ENCODE peak calls at places on chromosome 17, in nine cellular contexts. Q is lung; V is thoracic aorta; J is transverse colon; C is cardiac muscle cell; P is ovary; G is neural progenitor cell; K is CD8-positive, alpha-beta memory T cell; B is body of pancreas. F is an unnamed sample.

GRCh38 chr17:38881600-38882191 is 11.8 kb downstream of the LASP1 start:
- DNase-seq in P (peak; percentile 85), B (peak; percentile 43), C (peak; percentile 97), K (no peak), G (peak; percentile 6), Q (peak; percentile 64), J (peak; percentile 60), V (no peak), F (peak; percentile 71)

GRCh38 chr17:39069114-39069756 is 82.2 kb downstream of the PLXDC1 start:
- DNase-seq in J (no peak), P (no peak), Q (no peak), G (peak; percentile 74), V (no peak), B (peak; percentile 27), C (peak; percentile 70), K (peak; percentile 56), F (no peak)

GRCh38 chr17:36697907-36698526 is 96.6 kb downstream of the MRM1 start:
- DNase-seq in Q (no peak), C (peak; percentile 29), G (peak; percentile 75), B (no peak), K (no peak), J (no peak), V (no peak), P (no peak), F (no peak)

GRCh38 chr17:51860934-51861561 is 297.5 kb downstream of the CA10 start:
- DNase-seq in J (peak; percentile 47), C (peak; percentile 9), Q (no peak), P (no peak), B (peak; percentile 49), G (peak; percentile 83), V (no peak), K (no peak), F (no peak)

GRCh38 chr17:43868236-43868994 is 21.4 kb downstream of the CD300LG start:
- DNase-seq in J (no peak), Q (no peak), K (no peak), G (no peak), C (no peak), V (no peak), B (no peak), P (no peak), F (no peak)

GRCh38 chr17:41811549-41812175 is at the start of gene P3H4:
- DNase-seq in B (peak; percentile 90), J (peak; percentile 87), K (peak; percentile 82), P (peak; percentile 82), C (peak; percentile 83), G (peak; percentile 90), Q (peak; percentile 66), V (no peak), F (peak; percentile 83)

GRCh38 chr17:66950325-66950724 is 14.2 kb upstream of the CACNG4 start:
- DNase-seq in P (no peak), C (no peak), J (no peak), B (no peak), K (no peak), V (no peak), G (no peak), Q (no peak), F (no peak)

GRCh38 chr17:67836205-67836987 is 11.1 kb downstream of the BPTF start:
- DNase-seq in P (no peak), V (no peak), C (peak; percentile 21), J (no peak), B (no peak), K (no peak), Q (peak; percentile 2), G (no peak), F (no peak)

GRCh38 chr17:2624292-2624731 is 30.9 kb downstream of the PAFAH1B1 start:
- DNase-seq in V (no peak), B (no peak), Q (no peak), J (no peak), K (no peak), P (no peak), G (no peak), C (no peak), F (no peak)

GRCh38 chr17:58224315-58224714 is 5.3 kb upstream of the MKS1 start:
- DNase-seq in J (no peak), G (no peak), C (peak; percentile 55), Q (no peak), P (no peak), V (no peak), K (no peak), B (no peak), F (no peak)

GRCh38 chr17:80424878-80425765 is 10.2 kb downstream of the ENDOV start:
- DNase-seq in V (no peak), Q (no peak), B (no peak), G (peak; percentile 37), C (no peak), K (no peak), J (no peak), P (peak; percentile 16), F (no peak)

GRCh38 chr17:78573955-78574354 is 3.2 kb downstream of the DNAH17 start:
- DNase-seq in C (no peak), B (no peak), P (no peak), K (no peak), G (no peak), Q (no peak), V (no peak), J (no peak), F (no peak)

GRCh38 chr17:49582789-49583188 is 7.1 kb downstream of the NXPH3 start:
- DNase-seq in C (no peak), G (no peak), K (no peak), J (no peak), B (no peak), Q (no peak), V (no peak), P (no peak), F (no peak)

GRCh38 chr17:57541049-57541448 is 204.1 kb downstream of the CCDC182 start:
- DNase-seq in P (no peak), B (no peak), Q (no peak), J (no peak), C (no peak), G (no peak), V (no peak), K (no peak), F (no peak)

GRCh38 chr17:42744283-42744805 is 496 bp downstream of the EZH1 start:
- DNase-seq in V (peak; percentile 28), Q (peak; percentile 79), P (no peak), B (peak; percentile 83), K (no peak), C (peak; percentile 42), G (no peak), J (peak; percentile 80), F (peak; percentile 83)

GRCh38 chr17:58643147-58643546 is 48.7 kb downstream of the TEX14 start:
- DNase-seq in Q (no peak), G (no peak), P (no peak), C (peak; percentile 69), J (no peak), K (no peak), V (no peak), B (no peak), F (no peak)

GRCh38 chr17:45147102-45147580 is 1.1 kb upstream of the HEXIM1 start:
- DNase-seq in K (no peak), Q (peak; percentile 51), G (peak; percentile 92), P (peak; percentile 75), V (no peak), C (peak; percentile 83), B (peak; percentile 67), J (no peak), F (peak; percentile 54)

GRCh38 chr17:15177343-15177742 is 87.8 kb downstream of the PMP22 start:
- DNase-seq in J (no peak), K (no peak), V (no peak), B (no peak), C (no peak), G (no peak), P (no peak), Q (no peak), F (no peak)

GRCh38 chr17:32010114-32010513 is 2.9 kb downstream of the LRRC37B start:
- DNase-seq in V (no peak), B (no peak), J (no peak), C (no peak), K (no peak), Q (no peak), G (no peak), P (no peak), F (no peak)

GRCh38 chr17:32007463-32008298 is 498 bp downstream of the LRRC37B start:
- DNase-seq in J (peak; percentile 28), B (peak; percentile 43), P (no peak), C (peak; percentile 29), V (no peak), K (peak; percentile 54), Q (no peak), G (peak; percentile 67), F (no peak)

GRCh38 chr17:32009262-32009542 is 2.0 kb downstream of the LRRC37B start:
- DNase-seq in P (no peak), V (no peak), C (no peak), G (no peak), B (no peak), J (no peak), Q (no peak), K (no peak), F (no peak)

DNA sequence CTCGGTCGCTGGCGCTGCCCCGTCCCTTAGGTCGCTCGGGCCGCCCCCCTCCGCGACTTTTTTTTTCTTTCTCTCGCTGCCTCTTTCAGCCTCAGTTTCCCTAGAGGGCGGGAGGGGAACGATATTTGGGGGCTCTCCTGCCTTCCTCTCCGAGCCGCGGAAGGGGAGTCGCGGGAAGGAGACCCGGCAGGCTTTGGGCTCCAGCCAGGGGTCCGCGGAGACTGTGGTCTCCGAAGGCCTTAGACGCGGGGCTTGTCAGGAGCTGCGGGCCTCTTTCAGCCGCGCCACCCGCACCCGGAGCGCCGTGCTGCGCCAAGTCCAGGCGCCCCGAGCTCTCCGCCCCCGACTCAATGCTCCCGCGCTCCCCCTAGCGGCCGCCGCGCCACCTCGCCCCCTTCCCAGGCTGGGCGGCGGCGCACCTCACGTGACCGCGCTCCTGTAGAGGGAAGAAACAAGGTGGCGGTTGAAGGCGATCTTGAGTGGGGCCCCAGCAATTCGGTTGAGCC is at the start of gene LRRC37B:
- DNase-seq in J (peak; percentile 92), K (peak; percentile 87), Q (peak; percentile 90), V (peak; percentile 51), C (peak; percentile 83), G (peak; percentile 91), B (peak; percentile 88), P (peak; percentile 93), F (peak; percentile 87)
- H3K4me1 ChIP-seq in J (peaks cover 20% of the 10 kb centered on the region), K (peaks cover 21% of the 10 kb centered on the region), Q (peaks cover 1% of the 10 kb centered on the region), V (peaks cover 21% of the 10 kb centered on the region), C (peaks cover 6% of the 10 kb centered on the region), G (peaks cover 9% of the 10 kb centered on the region), B (peaks cover 24% of the 10 kb centered on the region), P (peaks cover 2% of the 10 kb centered on the region), F (peaks cover 27% of the 10 kb centered on the region)

GRCh38 chr17:82946081-82946480 is 106.3 kb upstream of the ZNF750 start:
- DNase-seq in G (no peak), B (no peak), Q (no peak), V (no peak), C (no peak), K (no peak), P (no peak), J (no peak), F (no peak)
- H3K9me3 ChIP-seq in G (peaks cover 29% of the 10 kb centered on the region), B (no peaks in the 10 kb centered on the region), Q (peaks cover 14% of the 10 kb centered on the region), V (peaks cover 28% of the 10 kb centered on the region), C (no peaks in the 10 kb centered on the region), K (peaks cover 13% of the 10 kb centered on the region), P (peaks cover 2% of the 10 kb centered on the region), J (peaks cover 16% of the 10 kb centered on the region), F (peaks cover 15% of the 10 kb centered on the region)

GRCh38 chr17:76558210-76559095 is 18.6 kb downstream of the PRCD start:
- DNase-seq in Q (no peak), K (no peak), J (no peak), P (no peak), G (peak; percentile 43), V (no peak), B (no peak), C (peak; percentile 42), F (no peak)
- H3K4me1 ChIP-seq in Q (peaks cover 18% of the 10 kb centered on the region), K (peaks cover 53% of the 10 kb centered on the region), J (peaks cover 43% of the 10 kb centered on the region), P (peaks cover 26% of the 10 kb centered on the region), G (peaks cover 17% of the 10 kb centered on the region), V (peaks cover 5% of the 10 kb centered on the region), B (peaks cover 62% of the 10 kb centered on the region), C (peaks cover 5% of the 10 kb centered on the region), F (peaks cover 59% of the 10 kb centered on the region)

GRCh38 chr17:21687136-21687953 is 5.0 kb upstream of the KCNJ18 start:
- DNase-seq in B (no peak), K (no peak), J (no peak), V (no peak), G (no peak), Q (no peak), C (no peak), P (no peak), F (no peak)
- H3K9me3 ChIP-seq in B (no peaks in the 10 kb centered on the region), K (no peaks in the 10 kb centered on the region), J (no peaks in the 10 kb centered on the region), V (no peaks in the 10 kb centered on the region), G (peaks cover 11% of the 10 kb centered on the region), Q (peaks cover 1% of the 10 kb centered on the region), C (no peaks in the 10 kb centered on the region), P (no peaks in the 10 kb centered on the region), F (no peaks in the 10 kb centered on the region)